ENCODE peak calls at places on chromosomes 13 and 19, in ten cellular contexts. One of them, this sample, is unnamed.

GRCh38 chr13:45596800-45597484 is 18.6 kb downstream of the ERICH6B start:
- DNase-seq in uterus: no peak
- DNase-seq in right atrium auricular region: no peak
- DNase-seq in endothelial cell: no peak
- DNase-seq in fibroblast of pulmonary artery: no peak
- DNase-seq in GM23338: no peak
- DNase-seq in GM12865: no peak
- DNase-seq in progenitor cell of endocrine pancreas: no peak
- DNase-seq in sigmoid colon: no peak
- DNase-seq in mesothelial cell of epicardium: no peak
- DNase-seq in this sample: no peak

GRCh38 chr19:14006766-14007562 is 844 bp upstream of the RFX1 start:
- DNase-seq in uterus: no peak
- DNase-seq in right atrium auricular region: no peak
- DNase-seq in endothelial cell: peak; percentile 90
- DNase-seq in fibroblast of pulmonary artery: no peak
- DNase-seq in GM23338: peak; percentile 93
- DNase-seq in GM12865: no peak
- DNase-seq in progenitor cell of endocrine pancreas: peak; percentile 85
- DNase-seq in sigmoid colon: no peak
- DNase-seq in mesothelial cell of epicardium: peak; percentile 84
- DNase-seq in this sample: no peak

GRCh38 chr13:76921516-76921915 is 26.8 kb upstream of the ACOD1 start:
- DNase-seq in uterus: no peak
- DNase-seq in right atrium auricular region: no peak
- DNase-seq in endothelial cell: no peak
- DNase-seq in fibroblast of pulmonary artery: peak; percentile 58
- DNase-seq in GM23338: no peak
- DNase-seq in GM12865: no peak
- DNase-seq in progenitor cell of endocrine pancreas: no peak
- DNase-seq in sigmoid colon: no peak
- DNase-seq in mesothelial cell of epicardium: no peak
- DNase-seq in this sample: no peak

GRCh38 chr19:6602729-6603114 is 11.8 kb upstream of the CD70 start:
- DNase-seq in uterus: no peak
- DNase-seq in right atrium auricular region: peak; percentile 23
- DNase-seq in endothelial cell: no peak
- DNase-seq in fibroblast of pulmonary artery: no peak
- DNase-seq in GM23338: no peak
- DNase-seq in GM12865: peak; percentile 67
- DNase-seq in progenitor cell of endocrine pancreas: no peak
- DNase-seq in sigmoid colon: no peak
- DNase-seq in mesothelial cell of epicardium: no peak
- DNase-seq in this sample: no peak

GRCh38 chr19:10430505-10431253 is 10.3 kb downstream of the PDE4A start:
- DNase-seq in uterus: peak; percentile 51
- DNase-seq in right atrium auricular region: no peak
- DNase-seq in endothelial cell: no peak
- DNase-seq in fibroblast of pulmonary artery: peak; percentile 45
- DNase-seq in GM23338: peak; percentile 41
- DNase-seq in GM12865: peak; percentile 52
- DNase-seq in progenitor cell of endocrine pancreas: no peak
- DNase-seq in sigmoid colon: peak; percentile 80
- DNase-seq in mesothelial cell of epicardium: no peak
- DNase-seq in this sample: peak; percentile 90

GRCh38 chr13:98746968-98747367 is 5.5 kb downstream of the SLC15A1 start:
- DNase-seq in uterus: no peak
- DNase-seq in right atrium auricular region: no peak
- DNase-seq in endothelial cell: no peak
- DNase-seq in fibroblast of pulmonary artery: peak; percentile 12
- DNase-seq in GM23338: no peak
- DNase-seq in GM12865: no peak
- DNase-seq in progenitor cell of endocrine pancreas: no peak
- DNase-seq in sigmoid colon: no peak
- DNase-seq in mesothelial cell of epicardium: no peak
- DNase-seq in this sample: no peak

GRCh38 chr13:62837895-62838294 is 1422.2 kb upstream of the PCDH20 start:
- DNase-seq in uterus: no peak
- DNase-seq in right atrium auricular region: no peak
- DNase-seq in endothelial cell: no peak
- DNase-seq in fibroblast of pulmonary artery: peak; percentile 39
- DNase-seq in GM23338: no peak
- DNase-seq in GM12865: no peak
- DNase-seq in progenitor cell of endocrine pancreas: no peak
- DNase-seq in sigmoid colon: no peak
- DNase-seq in mesothelial cell of epicardium: no peak
- DNase-seq in this sample: no peak

GRCh38 chr13:40329682-40330485 is 336.6 kb downstream of the FOXO1 start:
- DNase-seq in uterus: no peak
- DNase-seq in right atrium auricular region: no peak
- DNase-seq in endothelial cell: no peak
- DNase-seq in fibroblast of pulmonary artery: peak; percentile 63
- DNase-seq in GM23338: no peak
- DNase-seq in GM12865: peak; percentile 47
- DNase-seq in progenitor cell of endocrine pancreas: no peak
- DNase-seq in sigmoid colon: no peak
- DNase-seq in mesothelial cell of epicardium: no peak
- DNase-seq in this sample: no peak

GRCh38 chr13:95955255-95955654 is 97.9 kb downstream of the UGGT2 start:
- DNase-seq in uterus: no peak
- DNase-seq in right atrium auricular region: no peak
- DNase-seq in endothelial cell: no peak
- DNase-seq in fibroblast of pulmonary artery: no peak
- DNase-seq in GM23338: no peak
- DNase-seq in GM12865: peak; percentile 41
- DNase-seq in progenitor cell of endocrine pancreas: no peak
- DNase-seq in sigmoid colon: no peak
- DNase-seq in mesothelial cell of epicardium: no peak
- DNase-seq in this sample: no peak

DNA sequence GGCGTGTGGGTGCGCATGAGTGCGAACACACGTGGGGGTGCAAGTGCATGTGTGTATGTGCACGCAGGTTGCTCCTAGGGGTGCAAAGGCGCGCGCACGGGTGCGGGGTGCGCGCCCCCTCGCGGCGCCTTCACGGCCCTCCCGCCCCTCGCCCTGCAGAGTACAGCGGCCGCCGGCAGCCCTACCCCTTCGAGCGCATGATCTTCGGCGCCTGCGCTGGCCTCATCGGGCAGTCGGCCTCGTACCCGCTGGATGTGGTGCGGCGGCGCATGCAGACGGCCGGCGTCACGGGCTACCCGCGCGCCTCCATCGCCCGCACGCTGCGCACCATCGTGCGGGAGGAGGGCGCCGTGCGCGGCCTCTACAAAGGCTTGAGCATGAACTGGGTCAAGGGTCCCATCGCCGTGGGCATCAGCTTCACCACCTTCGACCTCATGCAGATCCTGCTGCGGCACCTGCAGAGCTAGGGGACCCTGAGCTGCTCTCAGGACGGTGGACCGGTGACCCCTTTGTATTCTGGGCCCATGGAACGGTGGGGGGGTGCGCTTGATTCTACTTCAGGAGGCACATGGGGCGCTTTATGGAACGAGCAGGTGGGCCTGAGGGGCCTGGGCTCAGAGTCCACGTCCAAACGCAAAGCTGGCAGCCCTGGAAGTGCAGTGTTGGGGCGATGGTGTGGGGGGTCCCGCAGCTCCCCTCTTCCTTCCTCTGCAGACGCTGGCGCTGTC is 27.7 kb downstream of the TMEM161A start:
- DNase-seq in uterus: no peak
- DNase-seq in right atrium auricular region: no peak
- DNase-seq in endothelial cell: peak; percentile 19
- DNase-seq in fibroblast of pulmonary artery: no peak
- DNase-seq in GM23338: peak; percentile 87
- DNase-seq in GM12865: peak; percentile 35
- DNase-seq in progenitor cell of endocrine pancreas: peak; percentile 39
- DNase-seq in sigmoid colon: no peak
- DNase-seq in mesothelial cell of epicardium: no peak
- DNase-seq in this sample: peak; percentile 63
- TF ChIP-seq CTCF in uterus: no peak
- TF ChIP-seq CTCF in right atrium auricular region: no peak
- TF ChIP-seq CTCF in endothelial cell: no peak
- TF ChIP-seq CTCF in fibroblast of pulmonary artery: peak; percentile 8
- TF ChIP-seq CTCF in GM23338: peak; percentile 78
- TF ChIP-seq CTCF in GM12865: peak; percentile 28
- TF ChIP-seq CTCF in progenitor cell of endocrine pancreas: peak; percentile 50
- TF ChIP-seq CTCF in sigmoid colon: no peak
- TF ChIP-seq CTCF in mesothelial cell of epicardium: no peak
- TF ChIP-seq CTCF in this sample: peak; percentile 30

GRCh38 chr19:30328096-30328495 is 44.1 kb upstream of the ZNF536 start:
- DNase-seq in uterus: no peak
- DNase-seq in right atrium auricular region: no peak
- DNase-seq in endothelial cell: no peak
- DNase-seq in fibroblast of pulmonary artery: no peak
- DNase-seq in GM23338: no peak
- DNase-seq in GM12865: no peak
- DNase-seq in progenitor cell of endocrine pancreas: no peak
- DNase-seq in sigmoid colon: no peak
- DNase-seq in mesothelial cell of epicardium: no peak
- DNase-seq in this sample: no peak

GRCh38 chr19:30327331-30327730 is 44.9 kb upstream of the ZNF536 start:
- DNase-seq in uterus: no peak
- DNase-seq in right atrium auricular region: no peak
- DNase-seq in endothelial cell: no peak
- DNase-seq in fibroblast of pulmonary artery: no peak
- DNase-seq in GM23338: no peak
- DNase-seq in GM12865: no peak
- DNase-seq in progenitor cell of endocrine pancreas: no peak
- DNase-seq in sigmoid colon: no peak
- DNase-seq in mesothelial cell of epicardium: no peak
- DNase-seq in this sample: no peak

GRCh38 chr19:30332445-30333234 is 39.5 kb upstream of the ZNF536 start:
- DNase-seq in uterus: no peak
- DNase-seq in right atrium auricular region: no peak
- DNase-seq in endothelial cell: no peak
- DNase-seq in fibroblast of pulmonary artery: no peak
- DNase-seq in GM23338: no peak
- DNase-seq in GM12865: no peak
- DNase-seq in progenitor cell of endocrine pancreas: no peak
- DNase-seq in sigmoid colon: no peak
- DNase-seq in mesothelial cell of epicardium: no peak
- DNase-seq in this sample: no peak

GRCh38 chr19:30333291-30334065 is 38.7 kb upstream of the ZNF536 start:
- DNase-seq in uterus: no peak
- DNase-seq in right atrium auricular region: no peak
- DNase-seq in endothelial cell: no peak
- DNase-seq in fibroblast of pulmonary artery: no peak
- DNase-seq in GM23338: no peak
- DNase-seq in GM12865: no peak
- DNase-seq in progenitor cell of endocrine pancreas: no peak
- DNase-seq in sigmoid colon: no peak
- DNase-seq in mesothelial cell of epicardium: no peak
- DNase-seq in this sample: no peak

GRCh38 chr19:30330266-30330665 is 41.9 kb upstream of the ZNF536 start:
- DNase-seq in uterus: no peak
- DNase-seq in right atrium auricular region: no peak
- DNase-seq in endothelial cell: no peak
- DNase-seq in fibroblast of pulmonary artery: no peak
- DNase-seq in GM23338: no peak
- DNase-seq in GM12865: no peak
- DNase-seq in progenitor cell of endocrine pancreas: no peak
- DNase-seq in sigmoid colon: no peak
- DNase-seq in mesothelial cell of epicardium: no peak
- DNase-seq in this sample: no peak
- TF ChIP-seq CTCF in uterus: no peak
- TF ChIP-seq CTCF in right atrium auricular region: no peak
- TF ChIP-seq CTCF in endothelial cell: no peak
- TF ChIP-seq CTCF in fibroblast of pulmonary artery: no peak
- TF ChIP-seq CTCF in GM23338: peak; percentile 18
- TF ChIP-seq CTCF in GM12865: no peak
- TF ChIP-seq CTCF in progenitor cell of endocrine pancreas: no peak
- TF ChIP-seq CTCF in sigmoid colon: no peak
- TF ChIP-seq CTCF in mesothelial cell of epicardium: no peak
- TF ChIP-seq CTCF in this sample: no peak

DNA sequence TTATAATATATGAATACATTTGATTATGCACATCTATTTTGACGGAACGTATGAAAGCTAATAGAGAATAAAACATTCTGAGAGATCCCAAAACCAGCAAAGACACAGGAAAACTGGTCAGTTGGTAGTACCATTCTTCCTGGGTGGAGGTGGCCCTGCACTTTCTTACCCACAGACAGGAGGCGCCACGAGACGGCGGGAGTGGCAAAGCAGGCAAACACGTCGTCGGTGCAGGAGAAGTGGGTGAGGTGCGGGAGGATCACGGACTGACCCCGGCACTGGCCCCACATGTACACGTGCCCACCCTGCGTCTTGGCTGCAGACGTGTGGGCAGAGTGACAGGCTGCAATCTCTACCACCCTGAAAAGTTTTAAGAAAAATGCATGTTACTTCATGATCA is 36.1 kb downstream of the RCBTB1 start:
- DNase-seq in uterus: no peak
- DNase-seq in right atrium auricular region: no peak
- DNase-seq in endothelial cell: no peak
- DNase-seq in fibroblast of pulmonary artery: no peak
- DNase-seq in GM23338: peak; percentile 46
- DNase-seq in GM12865: no peak
- DNase-seq in progenitor cell of endocrine pancreas: no peak
- DNase-seq in sigmoid colon: no peak
- DNase-seq in mesothelial cell of epicardium: no peak
- DNase-seq in this sample: no peak
- TF ChIP-seq CTCF in uterus: no peak
- TF ChIP-seq CTCF in right atrium auricular region: no peak
- TF ChIP-seq CTCF in endothelial cell: no peak
- TF ChIP-seq CTCF in fibroblast of pulmonary artery: no peak
- TF ChIP-seq CTCF in GM23338: peak; percentile 66
- TF ChIP-seq CTCF in GM12865: no peak
- TF ChIP-seq CTCF in progenitor cell of endocrine pancreas: no peak
- TF ChIP-seq CTCF in sigmoid colon: no peak
- TF ChIP-seq CTCF in mesothelial cell of epicardium: no peak
- TF ChIP-seq CTCF in this sample: no peak

DNA sequence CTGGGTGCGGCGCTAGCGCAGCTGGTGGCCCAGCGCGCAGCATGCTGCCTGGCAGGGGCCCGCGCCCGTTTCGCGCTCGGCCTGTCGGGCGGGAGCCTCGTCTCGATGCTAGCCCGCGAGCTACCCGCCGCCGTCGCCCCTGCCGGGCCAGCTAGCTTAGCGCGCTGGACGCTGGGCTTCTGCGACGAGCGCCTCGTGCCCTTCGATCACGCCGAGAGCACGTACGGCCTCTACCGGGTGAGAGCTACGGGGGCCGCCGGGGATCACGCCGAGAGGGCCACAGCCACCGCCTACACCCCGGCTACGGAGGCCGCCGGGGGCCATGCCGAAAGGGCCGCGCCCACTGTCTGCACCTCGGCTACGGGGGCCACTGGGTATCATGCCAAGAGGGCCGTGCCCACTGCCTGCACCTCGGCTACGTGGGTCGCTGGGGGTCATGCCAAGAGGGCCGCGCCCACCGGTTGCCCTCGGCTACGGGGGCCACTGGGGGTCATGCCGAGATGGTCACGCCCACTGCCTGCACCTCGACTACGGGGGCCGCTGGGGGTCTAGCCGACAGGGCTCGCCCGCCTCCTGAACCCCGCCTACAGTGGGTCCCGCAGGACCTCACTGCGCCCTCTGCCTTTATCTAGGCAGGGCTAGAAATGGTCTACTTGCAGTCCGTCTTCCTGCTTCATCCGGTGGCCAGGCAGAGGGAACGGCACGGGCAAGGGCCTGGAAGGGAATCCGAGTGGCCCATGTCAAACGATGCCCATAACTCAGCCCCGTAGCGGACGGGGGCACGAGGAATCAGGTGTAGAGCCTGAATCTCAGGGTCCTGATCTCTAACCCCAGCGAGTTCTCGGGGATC is 500 bp downstream of the PGLS start:
- DNase-seq in uterus: peak; percentile 85
- DNase-seq in right atrium auricular region: peak; percentile 83
- DNase-seq in endothelial cell: peak; percentile 74
- DNase-seq in fibroblast of pulmonary artery: peak; percentile 84
- DNase-seq in GM23338: peak; percentile 94
- DNase-seq in GM12865: peak; percentile 96
- DNase-seq in progenitor cell of endocrine pancreas: peak; percentile 59
- DNase-seq in sigmoid colon: peak; percentile 95
- DNase-seq in mesothelial cell of epicardium: no peak
- DNase-seq in this sample: peak; percentile 93
- TF ChIP-seq CTCF in uterus: peak; percentile 37
- TF ChIP-seq CTCF in right atrium auricular region: no peak
- TF ChIP-seq CTCF in endothelial cell: no peak
- TF ChIP-seq CTCF in fibroblast of pulmonary artery: peak; percentile 16
- TF ChIP-seq CTCF in GM23338: peak; percentile 66
- TF ChIP-seq CTCF in GM12865: peak; percentile 34
- TF ChIP-seq CTCF in progenitor cell of endocrine pancreas: no peak
- TF ChIP-seq CTCF in sigmoid colon: no peak
- TF ChIP-seq CTCF in mesothelial cell of epicardium: no peak
- TF ChIP-seq CTCF in this sample: peak; percentile 48

This sample was measured in GM20000.